ENCODE peak calls at places on chromosomes 7 and 10, in ten cellular contexts. U, X, W, L, K, A, S, H, E and B are unnamed samples.

GRCh38 chr7:24978837-24979469 is 1.0 kb downstream of the OSBPL3 start:
- DNase-seq in W (no peak), A (peak; percentile 60), U (no peak), L (no peak), X (no peak), S (no peak), K (no peak), H (no peak), E (peak; percentile 64), B (no peak)

GRCh38 chr10:43256531-43257209 is 10.2 kb downstream of the RASGEF1A start:
- DNase-seq in A (no peak), W (no peak), L (no peak), K (no peak), S (no peak), E (peak; percentile 32), X (peak; percentile 2), H (no peak), U (no peak), B (no peak)

GRCh38 chr10:128902031-128902710 is 564.9 kb upstream of the MGMT start:
- DNase-seq in U (no peak), X (no peak), H (no peak), E (no peak), L (no peak), K (no peak), W (no peak), S (no peak), A (no peak), B (no peak)

GRCh38 chr7:16847381-16847860 is 34.4 kb downstream of the AGR3 start:
- DNase-seq in X (no peak), K (peak; percentile 38), H (no peak), U (peak; percentile 2), E (no peak), S (no peak), L (no peak), A (peak; percentile 64), W (no peak), B (no peak)

GRCh38 chr10:62911210-62911963 is 95.2 kb upstream of the EGR2 start:
- DNase-seq in U (peak; percentile 41), X (no peak), E (no peak), S (no peak), L (no peak), A (no peak), K (no peak), H (no peak), W (no peak), B (no peak)

GRCh38 chr7:97639036-97639435 is 92.8 kb upstream of the TAC1 start:
- DNase-seq in E (peak; percentile 51), H (no peak), U (no peak), A (no peak), X (no peak), L (no peak), S (no peak), W (no peak), K (no peak), B (no peak)

GRCh38 chr7:44264221-44264956 is 61.0 kb downstream of the CAMK2B start:
- DNase-seq in U (no peak), A (no peak), X (no peak), L (peak; percentile 96), W (no peak), E (no peak), H (no peak), K (no peak), S (no peak), B (no peak)

GRCh38 chr10:113180401-113181154 is 230.5 kb downstream of the TCF7L2 start:
- DNase-seq in A (no peak), E (no peak), X (no peak), S (no peak), K (no peak), L (no peak), W (no peak), U (peak; percentile 38), H (no peak), B (no peak)

GRCh38 chr10:97376413-97376812 is 24.7 kb downstream of the RRP12 start:
- DNase-seq in H (no peak), U (no peak), A (no peak), W (no peak), L (no peak), K (no peak), X (no peak), S (no peak), E (no peak), B (no peak)

GRCh38 chr7:96691692-96692091 is 18.0 kb downstream of the SEM1 start:
- DNase-seq in S (no peak), K (no peak), X (no peak), U (no peak), E (no peak), H (no peak), W (no peak), L (no peak), A (no peak), B (no peak)

GRCh38 chr10:127922675-127923366 is 15.9 kb downstream of the PTPRE start:
- DNase-seq in X (no peak), E (no peak), K (peak; percentile 44), W (no peak), H (peak; percentile 66), L (peak; percentile 93), A (peak; percentile 96), S (peak; percentile 66), U (peak; percentile 95), B (peak; percentile 80)

GRCh38 chr10:118903251-118903650 is 126.3 kb upstream of the NANOS1 start:
- DNase-seq in U (no peak), S (no peak), E (no peak), X (no peak), K (no peak), W (no peak), L (no peak), A (no peak), H (no peak), B (no peak)

GRCh38 chr10:43221419-43222293 is 45.2 kb downstream of the RASGEF1A start:
- DNase-seq in K (peak; percentile 8), H (peak; percentile 7), S (no peak), W (no peak), L (peak; percentile 49), A (no peak), U (no peak), E (no peak), X (no peak), B (peak; percentile 9)

GRCh38 chr10:239109-239508 is 103.9 kb downstream of the ZMYND11 start:
- DNase-seq in K (no peak), X (no peak), A (peak; percentile 86), L (no peak), E (peak; percentile 45), U (no peak), H (no peak), S (no peak), W (peak; percentile 53), B (no peak)
- TF ChIP-seq CTCF in K (no peak), X (no peak), A (peak; percentile 29), L (peak; percentile 65), E (peak; percentile 26), U (no peak), H (no peak), S (no peak), W (peak; percentile 73), B (no peak)

GRCh38 chr7:30320392-30320791 is 36.0 kb downstream of the ZNRF2 start:
- DNase-seq in L (no peak), U (no peak), S (no peak), X (no peak), W (no peak), H (no peak), K (no peak), A (no peak), E (no peak), B (no peak)

GRCh38 chr7:30322656-30323355 is 38.4 kb downstream of the ZNRF2 start:
- DNase-seq in K (no peak), S (no peak), H (no peak), U (no peak), W (peak; percentile 36), L (no peak), E (no peak), X (peak; percentile 16), A (no peak), B (no peak)

GRCh38 chr7:30321089-30321991 is 36.9 kb downstream of the ZNRF2 start:
- DNase-seq in A (no peak), K (no peak), E (no peak), X (no peak), S (no peak), L (no peak), H (no peak), W (peak; percentile 12), U (peak; percentile 36), B (no peak)

GRCh38 chr7:30327813-30328212 is 43.4 kb downstream of the ZNRF2 start:
- DNase-seq in U (peak; percentile 40), L (no peak), X (no peak), A (peak; percentile 49), E (no peak), K (no peak), S (no peak), H (no peak), W (no peak), B (no peak)

DNA sequence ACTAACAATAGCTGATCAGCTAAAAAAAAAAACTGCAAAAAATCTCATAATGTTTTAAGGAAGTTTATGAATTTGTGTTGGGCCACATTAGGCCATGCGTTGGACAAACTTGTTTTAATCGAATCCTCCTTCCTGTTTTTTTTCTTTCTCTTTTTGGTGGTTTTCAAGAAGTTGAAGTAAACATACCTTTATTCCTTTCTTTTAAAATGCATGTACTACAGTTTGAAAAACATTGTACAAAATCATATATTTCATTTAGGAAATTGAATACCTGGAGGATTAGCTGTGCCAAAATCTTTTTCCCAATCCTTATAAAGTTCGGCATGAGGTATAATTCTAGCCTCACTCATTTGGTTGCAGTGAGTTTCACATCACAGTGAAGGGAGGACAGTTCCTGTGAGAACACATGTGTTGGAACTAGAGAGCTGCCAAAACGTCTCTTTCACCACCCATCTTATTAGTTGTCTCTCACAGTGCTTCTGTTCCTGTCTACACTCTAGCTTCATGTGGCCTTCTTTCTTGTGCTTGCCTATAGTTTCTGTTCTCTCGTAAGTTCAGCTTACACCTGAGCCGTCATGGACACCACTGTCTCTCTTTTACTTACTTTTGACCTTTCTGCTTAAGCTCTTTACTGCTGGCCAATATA is 37.7 kb downstream of the ZNRF2 start:
- DNase-seq in K (no peak), A (no peak), U (peak; percentile 56), W (peak; percentile 80), E (no peak), S (no peak), H (no peak), X (peak; percentile 21), L (no peak), B (no peak)
- H3K27ac ChIP-seq in K (no peak overlapping the region), A (no peak overlapping the region), U (no peak overlapping the region), W (peak overlapping the region; percentile 78), E (no peak overlapping the region), S (no peak overlapping the region), H (peak overlapping the region; percentile 34), X (peak overlapping the region; percentile 53), L (peak overlapping the region; percentile 79), B (peak overlapping the region; percentile 12)

DNA sequence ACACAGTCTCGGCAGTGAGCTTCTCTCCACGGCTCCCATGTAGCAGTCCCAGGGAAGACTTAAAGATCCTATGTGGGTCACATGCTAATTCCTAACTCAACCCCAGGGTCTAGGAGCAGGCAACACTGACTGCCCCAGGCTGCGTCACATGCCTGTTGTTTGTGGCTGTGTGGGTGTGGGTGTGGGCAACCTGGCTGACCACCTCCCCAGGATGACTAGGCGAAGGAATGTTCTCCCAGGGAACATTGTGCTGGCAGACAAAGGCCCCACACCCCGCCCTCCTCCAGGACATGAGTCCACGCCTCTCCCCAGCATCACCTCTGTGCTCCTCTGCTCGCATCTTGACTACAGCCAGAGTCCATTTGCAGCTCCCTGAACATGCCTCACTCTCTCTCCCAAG is 30.3 kb downstream of the SLC29A3 start:
- DNase-seq in S (no peak), U (no peak), L (peak; percentile 84), X (no peak), A (peak; percentile 51), W (no peak), H (no peak), K (no peak), E (no peak), B (no peak)
- H3K36me3 ChIP-seq in S (no peaks in the 10 kb centered on the region), U (no peaks in the 10 kb centered on the region), L (no peaks in the 10 kb centered on the region), X (peaks cover 4% of the 10 kb centered on the region), A (no peaks in the 10 kb centered on the region), W (no peaks in the 10 kb centered on the region), H (peaks cover 28% of the 10 kb centered on the region), K (no peaks in the 10 kb centered on the region), E (no peaks in the 10 kb centered on the region), B (peaks cover 6% of the 10 kb centered on the region)

GRCh38 chr7:95631545-95631944 is 35.2 kb upstream of the PDK4 start:
- DNase-seq in S (no peak), A (no peak), H (no peak), L (no peak), K (no peak), W (no peak), U (no peak), E (no peak), X (no peak), B (no peak)
- TF ChIP-seq CTCF in S (no peak), A (no peak), H (no peak), L (no peak), K (no peak), W (no peak), U (no peak), E (no peak), X (no peak), B (no peak)